ENCODE peak calls at places on chromosome 11, in eight cellular contexts. One of them, this sample, is unnamed.

GRCh38 chr11:60594998-60595637 is 79.9 kb downstream of the MS4A13 start:
- DNase-seq in activated CD8-positive, alpha-beta memory T cell treated with anti-CD3 and anti-CD28 coated beads, Interleukin-2, amount 10 ng/mL, durations not matched to agents 7 days and 5 days: no peak
- DNase-seq in prostate gland: no peak
- DNase-seq in stimulated activated CD8-positive, alpha-beta memory T cell treated with anti-CD3 and anti-CD28 coated beads, Interleukin-15, amount 100 ng/mL, for 4 hours: no peak
- DNase-seq in cardiac septum: no peak
- DNase-seq in HuH-7.5: no peak
- DNase-seq in activated CD8-positive, alpha-beta T cell treated with anti-CD3 and anti-CD28 coated beads for 36 hours: no peak
- DNase-seq in cardiac muscle cell: peak; percentile 18
- DNase-seq in this sample: no peak

GRCh38 chr11:119663279-119663678 is 65.7 kb downstream of the NECTIN1 start:
- DNase-seq in activated CD8-positive, alpha-beta memory T cell treated with anti-CD3 and anti-CD28 coated beads, Interleukin-2, amount 10 ng/mL, durations not matched to agents 7 days and 5 days: no peak
- DNase-seq in prostate gland: no peak
- DNase-seq in stimulated activated CD8-positive, alpha-beta memory T cell treated with anti-CD3 and anti-CD28 coated beads, Interleukin-15, amount 100 ng/mL, for 4 hours: no peak
- DNase-seq in cardiac septum: no peak
- DNase-seq in HuH-7.5: no peak
- DNase-seq in activated CD8-positive, alpha-beta T cell treated with anti-CD3 and anti-CD28 coated beads for 36 hours: no peak
- DNase-seq in cardiac muscle cell: no peak
- DNase-seq in this sample: no peak

GRCh38 chr11:126415128-126415527 is 59.6 kb downstream of the ST3GAL4 start:
- DNase-seq in activated CD8-positive, alpha-beta memory T cell treated with anti-CD3 and anti-CD28 coated beads, Interleukin-2, amount 10 ng/mL, durations not matched to agents 7 days and 5 days: no peak
- DNase-seq in prostate gland: no peak
- DNase-seq in stimulated activated CD8-positive, alpha-beta memory T cell treated with anti-CD3 and anti-CD28 coated beads, Interleukin-15, amount 100 ng/mL, for 4 hours: no peak
- DNase-seq in cardiac septum: peak; percentile 89
- DNase-seq in HuH-7.5: no peak
- DNase-seq in activated CD8-positive, alpha-beta T cell treated with anti-CD3 and anti-CD28 coated beads for 36 hours: no peak
- DNase-seq in cardiac muscle cell: no peak
- DNase-seq in this sample: no peak

GRCh38 chr11:31940396-31941037 is 129.4 kb upstream of the PAX6 start:
- DNase-seq in activated CD8-positive, alpha-beta memory T cell treated with anti-CD3 and anti-CD28 coated beads, Interleukin-2, amount 10 ng/mL, durations not matched to agents 7 days and 5 days: no peak
- DNase-seq in prostate gland: no peak
- DNase-seq in stimulated activated CD8-positive, alpha-beta memory T cell treated with anti-CD3 and anti-CD28 coated beads, Interleukin-15, amount 100 ng/mL, for 4 hours: no peak
- DNase-seq in cardiac septum: no peak
- DNase-seq in HuH-7.5: no peak
- DNase-seq in activated CD8-positive, alpha-beta T cell treated with anti-CD3 and anti-CD28 coated beads for 36 hours: no peak
- DNase-seq in cardiac muscle cell: no peak
- DNase-seq in this sample: no peak

GRCh38 chr11:26319906-26320305 is 12.0 kb upstream of the ANO3 start:
- DNase-seq in activated CD8-positive, alpha-beta memory T cell treated with anti-CD3 and anti-CD28 coated beads, Interleukin-2, amount 10 ng/mL, durations not matched to agents 7 days and 5 days: no peak
- DNase-seq in prostate gland: no peak
- DNase-seq in stimulated activated CD8-positive, alpha-beta memory T cell treated with anti-CD3 and anti-CD28 coated beads, Interleukin-15, amount 100 ng/mL, for 4 hours: no peak
- DNase-seq in cardiac septum: no peak
- DNase-seq in HuH-7.5: peak; percentile 12
- DNase-seq in activated CD8-positive, alpha-beta T cell treated with anti-CD3 and anti-CD28 coated beads for 36 hours: no peak
- DNase-seq in cardiac muscle cell: no peak
- DNase-seq in this sample: no peak

GRCh38 chr11:3808846-3809623 is 675 bp downstream of the PGAP2 start:
- DNase-seq in activated CD8-positive, alpha-beta memory T cell treated with anti-CD3 and anti-CD28 coated beads, Interleukin-2, amount 10 ng/mL, durations not matched to agents 7 days and 5 days: peak; percentile 75
- DNase-seq in prostate gland: peak; percentile 46
- DNase-seq in stimulated activated CD8-positive, alpha-beta memory T cell treated with anti-CD3 and anti-CD28 coated beads, Interleukin-15, amount 100 ng/mL, for 4 hours: no peak
- DNase-seq in cardiac septum: no peak
- DNase-seq in HuH-7.5: peak; percentile 72
- DNase-seq in activated CD8-positive, alpha-beta T cell treated with anti-CD3 and anti-CD28 coated beads for 36 hours: peak; percentile 55
- DNase-seq in cardiac muscle cell: peak; percentile 52
- DNase-seq in this sample: peak; percentile 34

GRCh38 chr11:3723014-3723708 is 52.0 kb upstream of the CHRNA10 start:
- DNase-seq in activated CD8-positive, alpha-beta memory T cell treated with anti-CD3 and anti-CD28 coated beads, Interleukin-2, amount 10 ng/mL, durations not matched to agents 7 days and 5 days: no peak
- DNase-seq in prostate gland: no peak
- DNase-seq in stimulated activated CD8-positive, alpha-beta memory T cell treated with anti-CD3 and anti-CD28 coated beads, Interleukin-15, amount 100 ng/mL, for 4 hours: no peak
- DNase-seq in cardiac septum: no peak
- DNase-seq in HuH-7.5: no peak
- DNase-seq in activated CD8-positive, alpha-beta T cell treated with anti-CD3 and anti-CD28 coated beads for 36 hours: no peak
- DNase-seq in cardiac muscle cell: no peak
- DNase-seq in this sample: no peak

GRCh38 chr11:3905080-3905953 is 49.9 kb downstream of the STIM1 start:
- DNase-seq in activated CD8-positive, alpha-beta memory T cell treated with anti-CD3 and anti-CD28 coated beads, Interleukin-2, amount 10 ng/mL, durations not matched to agents 7 days and 5 days: peak; percentile 77
- DNase-seq in prostate gland: no peak
- DNase-seq in stimulated activated CD8-positive, alpha-beta memory T cell treated with anti-CD3 and anti-CD28 coated beads, Interleukin-15, amount 100 ng/mL, for 4 hours: peak; percentile 61
- DNase-seq in cardiac septum: no peak
- DNase-seq in HuH-7.5: peak; percentile 52
- DNase-seq in activated CD8-positive, alpha-beta T cell treated with anti-CD3 and anti-CD28 coated beads for 36 hours: peak; percentile 83
- DNase-seq in cardiac muscle cell: no peak
- DNase-seq in this sample: peak; percentile 52

GRCh38 chr11:44506375-44507016 is 59.0 kb upstream of the CD82 start:
- DNase-seq in activated CD8-positive, alpha-beta memory T cell treated with anti-CD3 and anti-CD28 coated beads, Interleukin-2, amount 10 ng/mL, durations not matched to agents 7 days and 5 days: no peak
- DNase-seq in prostate gland: no peak
- DNase-seq in stimulated activated CD8-positive, alpha-beta memory T cell treated with anti-CD3 and anti-CD28 coated beads, Interleukin-15, amount 100 ng/mL, for 4 hours: no peak
- DNase-seq in cardiac septum: no peak
- DNase-seq in HuH-7.5: no peak
- DNase-seq in activated CD8-positive, alpha-beta T cell treated with anti-CD3 and anti-CD28 coated beads for 36 hours: no peak
- DNase-seq in cardiac muscle cell: no peak
- DNase-seq in this sample: no peak

GRCh38 chr11:112310414-112310813 is 49.8 kb upstream of the PLET1 start:
- DNase-seq in activated CD8-positive, alpha-beta memory T cell treated with anti-CD3 and anti-CD28 coated beads, Interleukin-2, amount 10 ng/mL, durations not matched to agents 7 days and 5 days: no peak
- DNase-seq in prostate gland: no peak
- DNase-seq in stimulated activated CD8-positive, alpha-beta memory T cell treated with anti-CD3 and anti-CD28 coated beads, Interleukin-15, amount 100 ng/mL, for 4 hours: no peak
- DNase-seq in cardiac septum: no peak
- DNase-seq in HuH-7.5: no peak
- DNase-seq in activated CD8-positive, alpha-beta T cell treated with anti-CD3 and anti-CD28 coated beads for 36 hours: no peak
- DNase-seq in cardiac muscle cell: no peak
- DNase-seq in this sample: no peak

GRCh38 chr11:3781423-3781822 is 15.9 kb downstream of the NUP98 start:
- DNase-seq in activated CD8-positive, alpha-beta memory T cell treated with anti-CD3 and anti-CD28 coated beads, Interleukin-2, amount 10 ng/mL, durations not matched to agents 7 days and 5 days: no peak
- DNase-seq in prostate gland: no peak
- DNase-seq in stimulated activated CD8-positive, alpha-beta memory T cell treated with anti-CD3 and anti-CD28 coated beads, Interleukin-15, amount 100 ng/mL, for 4 hours: no peak
- DNase-seq in cardiac septum: no peak
- DNase-seq in HuH-7.5: no peak
- DNase-seq in activated CD8-positive, alpha-beta T cell treated with anti-CD3 and anti-CD28 coated beads for 36 hours: no peak
- DNase-seq in cardiac muscle cell: no peak
- DNase-seq in this sample: no peak